ENCODE peak calls at places on chromosomes 1 and 21, in ten cellular contexts. One of them, this sample, is unnamed.

GRCh38 chr21:15445327-15445726 is 284.5 kb upstream of the USP25 start:
- DNase-seq in ELR: no peak
- DNase-seq in NCI-H1105 treated with DMSO at 0.1 percent for 48 hours: no peak
- DNase-seq in MCF 10A: no peak
- DNase-seq in stimulated activated CD8-positive, alpha-beta memory T cell treated with anti-CD3 and anti-CD28 coated beads, Interleukin-15, amount 100 ng/mL, for 24 hours: no peak
- DNase-seq in activated T-cell treated with anti-CD3 and anti-CD28 coated beads, Interleukin-2, amount 50 U/mL, for 1 hour: no peak
- DNase-seq in GM19239: no peak
- DNase-seq in AG08396: no peak
- DNase-seq in NCI-H446 treated with DMSO at 0.1 percent for 48 hours: no peak
- DNase-seq in A549: no peak
- DNase-seq in this sample: no peak

GRCh38 chr21:28752131-28752530 is 240.5 kb downstream of the LTN1 start:
- DNase-seq in ELR: no peak
- DNase-seq in NCI-H1105 treated with DMSO at 0.1 percent for 48 hours: no peak
- DNase-seq in MCF 10A: no peak
- DNase-seq in stimulated activated CD8-positive, alpha-beta memory T cell treated with anti-CD3 and anti-CD28 coated beads, Interleukin-15, amount 100 ng/mL, for 24 hours: no peak
- DNase-seq in activated T-cell treated with anti-CD3 and anti-CD28 coated beads, Interleukin-2, amount 50 U/mL, for 1 hour: no peak
- DNase-seq in GM19239: no peak
- DNase-seq in AG08396: no peak
- DNase-seq in NCI-H446 treated with DMSO at 0.1 percent for 48 hours: no peak
- DNase-seq in A549: no peak
- DNase-seq in this sample: no peak

GRCh38 chr21:41610042-41610839 is 102.3 kb upstream of the TMPRSS2 start:
- DNase-seq in ELR: peak
- DNase-seq in NCI-H1105 treated with DMSO at 0.1 percent for 48 hours: no peak
- DNase-seq in MCF 10A: peak
- DNase-seq in stimulated activated CD8-positive, alpha-beta memory T cell treated with anti-CD3 and anti-CD28 coated beads, Interleukin-15, amount 100 ng/mL, for 24 hours: no peak
- DNase-seq in activated T-cell treated with anti-CD3 and anti-CD28 coated beads, Interleukin-2, amount 50 U/mL, for 1 hour: no peak
- DNase-seq in GM19239: no peak
- DNase-seq in AG08396: peak
- DNase-seq in NCI-H446 treated with DMSO at 0.1 percent for 48 hours: no peak
- DNase-seq in A549: peak
- DNase-seq in this sample: peak

GRCh38 chr21:31837613-31838390 is 35.0 kb upstream of the HUNK start:
- DNase-seq in ELR: no peak
- DNase-seq in NCI-H1105 treated with DMSO at 0.1 percent for 48 hours: no peak
- DNase-seq in MCF 10A: no peak
- DNase-seq in stimulated activated CD8-positive, alpha-beta memory T cell treated with anti-CD3 and anti-CD28 coated beads, Interleukin-15, amount 100 ng/mL, for 24 hours: no peak
- DNase-seq in activated T-cell treated with anti-CD3 and anti-CD28 coated beads, Interleukin-2, amount 50 U/mL, for 1 hour: no peak
- DNase-seq in GM19239: no peak
- DNase-seq in AG08396: no peak
- DNase-seq in NCI-H446 treated with DMSO at 0.1 percent for 48 hours: no peak
- DNase-seq in A549: no peak
- DNase-seq in this sample: no peak

GRCh38 chr1:82062206-82062605 is 261.5 kb downstream of the ADGRL2 start:
- DNase-seq in ELR: no peak
- DNase-seq in NCI-H1105 treated with DMSO at 0.1 percent for 48 hours: no peak
- DNase-seq in MCF 10A: no peak
- DNase-seq in stimulated activated CD8-positive, alpha-beta memory T cell treated with anti-CD3 and anti-CD28 coated beads, Interleukin-15, amount 100 ng/mL, for 24 hours: no peak
- DNase-seq in activated T-cell treated with anti-CD3 and anti-CD28 coated beads, Interleukin-2, amount 50 U/mL, for 1 hour: no peak
- DNase-seq in GM19239: no peak
- DNase-seq in AG08396: no peak
- DNase-seq in NCI-H446 treated with DMSO at 0.1 percent for 48 hours: no peak
- DNase-seq in A549: no peak
- DNase-seq in this sample: no peak

GRCh38 chr1:60898987-60899386 is 183.4 kb upstream of the NFIA start:
- DNase-seq in ELR: no peak
- DNase-seq in NCI-H1105 treated with DMSO at 0.1 percent for 48 hours: no peak
- DNase-seq in MCF 10A: no peak
- DNase-seq in stimulated activated CD8-positive, alpha-beta memory T cell treated with anti-CD3 and anti-CD28 coated beads, Interleukin-15, amount 100 ng/mL, for 24 hours: no peak
- DNase-seq in activated T-cell treated with anti-CD3 and anti-CD28 coated beads, Interleukin-2, amount 50 U/mL, for 1 hour: no peak
- DNase-seq in GM19239: no peak
- DNase-seq in AG08396: no peak
- DNase-seq in NCI-H446 treated with DMSO at 0.1 percent for 48 hours: no peak
- DNase-seq in A549: no peak
- DNase-seq in this sample: no peak

GRCh38 chr1:234758851-234759250 is 148.9 kb upstream of the IRF2BP2 start:
- DNase-seq in ELR: peak
- DNase-seq in NCI-H1105 treated with DMSO at 0.1 percent for 48 hours: no peak
- DNase-seq in MCF 10A: no peak
- DNase-seq in stimulated activated CD8-positive, alpha-beta memory T cell treated with anti-CD3 and anti-CD28 coated beads, Interleukin-15, amount 100 ng/mL, for 24 hours: no peak
- DNase-seq in activated T-cell treated with anti-CD3 and anti-CD28 coated beads, Interleukin-2, amount 50 U/mL, for 1 hour: peak
- DNase-seq in GM19239: no peak
- DNase-seq in AG08396: no peak
- DNase-seq in NCI-H446 treated with DMSO at 0.1 percent for 48 hours: no peak
- DNase-seq in A549: no peak
- DNase-seq in this sample: no peak

GRCh38 chr1:36083635-36084501 is at the start of gene TEKT2:
- DNase-seq in ELR: peak
- DNase-seq in NCI-H1105 treated with DMSO at 0.1 percent for 48 hours: peak
- DNase-seq in MCF 10A: no peak
- DNase-seq in stimulated activated CD8-positive, alpha-beta memory T cell treated with anti-CD3 and anti-CD28 coated beads, Interleukin-15, amount 100 ng/mL, for 24 hours: no peak
- DNase-seq in activated T-cell treated with anti-CD3 and anti-CD28 coated beads, Interleukin-2, amount 50 U/mL, for 1 hour: peak
- DNase-seq in GM19239: no peak
- DNase-seq in AG08396: peak
- DNase-seq in NCI-H446 treated with DMSO at 0.1 percent for 48 hours: no peak
- DNase-seq in A549: no peak
- DNase-seq in this sample: peak

GRCh38 chr1:101406271-101406670 is 169.5 kb downstream of the S1PR1 start:
- DNase-seq in ELR: no peak
- DNase-seq in NCI-H1105 treated with DMSO at 0.1 percent for 48 hours: no peak
- DNase-seq in MCF 10A: no peak
- DNase-seq in stimulated activated CD8-positive, alpha-beta memory T cell treated with anti-CD3 and anti-CD28 coated beads, Interleukin-15, amount 100 ng/mL, for 24 hours: no peak
- DNase-seq in activated T-cell treated with anti-CD3 and anti-CD28 coated beads, Interleukin-2, amount 50 U/mL, for 1 hour: no peak
- DNase-seq in GM19239: no peak
- DNase-seq in AG08396: no peak
- DNase-seq in NCI-H446 treated with DMSO at 0.1 percent for 48 hours: no peak
- DNase-seq in A549: no peak
- DNase-seq in this sample: no peak

GRCh38 chr1:161074676-161075368 is 5.1 kb upstream of the ARHGAP30 start:
- DNase-seq in ELR: no peak
- DNase-seq in NCI-H1105 treated with DMSO at 0.1 percent for 48 hours: peak
- DNase-seq in MCF 10A: peak
- DNase-seq in stimulated activated CD8-positive, alpha-beta memory T cell treated with anti-CD3 and anti-CD28 coated beads, Interleukin-15, amount 100 ng/mL, for 24 hours: no peak
- DNase-seq in activated T-cell treated with anti-CD3 and anti-CD28 coated beads, Interleukin-2, amount 50 U/mL, for 1 hour: no peak
- DNase-seq in GM19239: no peak
- DNase-seq in AG08396: no peak
- DNase-seq in NCI-H446 treated with DMSO at 0.1 percent for 48 hours: no peak
- DNase-seq in A549: peak
- DNase-seq in this sample: no peak

GRCh38 chr1:27331922-27332321 is 9.9 kb upstream of the SYTL1 start:
- DNase-seq in ELR: no peak
- DNase-seq in NCI-H1105 treated with DMSO at 0.1 percent for 48 hours: no peak
- DNase-seq in MCF 10A: no peak
- DNase-seq in stimulated activated CD8-positive, alpha-beta memory T cell treated with anti-CD3 and anti-CD28 coated beads, Interleukin-15, amount 100 ng/mL, for 24 hours: no peak
- DNase-seq in activated T-cell treated with anti-CD3 and anti-CD28 coated beads, Interleukin-2, amount 50 U/mL, for 1 hour: no peak
- DNase-seq in GM19239: no peak
- DNase-seq in AG08396: no peak
- DNase-seq in NCI-H446 treated with DMSO at 0.1 percent for 48 hours: no peak
- DNase-seq in A549: no peak
- DNase-seq in this sample: no peak

GRCh38 chr21:15289896-15290841 is 225.4 kb upstream of the NRIP1 start:
- DNase-seq in ELR: no peak
- DNase-seq in NCI-H1105 treated with DMSO at 0.1 percent for 48 hours: peak
- DNase-seq in MCF 10A: no peak
- DNase-seq in stimulated activated CD8-positive, alpha-beta memory T cell treated with anti-CD3 and anti-CD28 coated beads, Interleukin-15, amount 100 ng/mL, for 24 hours: no peak
- DNase-seq in activated T-cell treated with anti-CD3 and anti-CD28 coated beads, Interleukin-2, amount 50 U/mL, for 1 hour: no peak
- DNase-seq in GM19239: no peak
- DNase-seq in AG08396: no peak
- DNase-seq in NCI-H446 treated with DMSO at 0.1 percent for 48 hours: no peak
- DNase-seq in A549: no peak
- DNase-seq in this sample: no peak

GRCh38 chr21:45253633-45254556 is 33.8 kb downstream of the POFUT2 start:
- DNase-seq in ELR: no peak
- DNase-seq in NCI-H1105 treated with DMSO at 0.1 percent for 48 hours: no peak
- DNase-seq in MCF 10A: no peak
- DNase-seq in stimulated activated CD8-positive, alpha-beta memory T cell treated with anti-CD3 and anti-CD28 coated beads, Interleukin-15, amount 100 ng/mL, for 24 hours: no peak
- DNase-seq in activated T-cell treated with anti-CD3 and anti-CD28 coated beads, Interleukin-2, amount 50 U/mL, for 1 hour: no peak
- DNase-seq in GM19239: no peak
- DNase-seq in AG08396: no peak
- DNase-seq in NCI-H446 treated with DMSO at 0.1 percent for 48 hours: no peak
- DNase-seq in A549: no peak
- DNase-seq in this sample: peak

GRCh38 chr1:24978383-24979032 is 48.4 kb upstream of the RUNX3 start:
- DNase-seq in ELR: no peak
- DNase-seq in NCI-H1105 treated with DMSO at 0.1 percent for 48 hours: no peak
- DNase-seq in MCF 10A: no peak
- DNase-seq in stimulated activated CD8-positive, alpha-beta memory T cell treated with anti-CD3 and anti-CD28 coated beads, Interleukin-15, amount 100 ng/mL, for 24 hours: no peak
- DNase-seq in activated T-cell treated with anti-CD3 and anti-CD28 coated beads, Interleukin-2, amount 50 U/mL, for 1 hour: no peak
- DNase-seq in GM19239: no peak
- DNase-seq in AG08396: no peak
- DNase-seq in NCI-H446 treated with DMSO at 0.1 percent for 48 hours: no peak
- DNase-seq in A549: no peak
- DNase-seq in this sample: no peak

GRCh38 chr1:15213333-15213732 is 33.7 kb upstream of the FHAD1 start:
- DNase-seq in ELR: no peak
- DNase-seq in NCI-H1105 treated with DMSO at 0.1 percent for 48 hours: no peak
- DNase-seq in MCF 10A: no peak
- DNase-seq in stimulated activated CD8-positive, alpha-beta memory T cell treated with anti-CD3 and anti-CD28 coated beads, Interleukin-15, amount 100 ng/mL, for 24 hours: no peak
- DNase-seq in activated T-cell treated with anti-CD3 and anti-CD28 coated beads, Interleukin-2, amount 50 U/mL, for 1 hour: no peak
- DNase-seq in GM19239: no peak
- DNase-seq in AG08396: peak
- DNase-seq in NCI-H446 treated with DMSO at 0.1 percent for 48 hours: no peak
- DNase-seq in A549: no peak
- DNase-seq in this sample: no peak

GRCh38 chr1:103220503-103221095 is 112.3 kb upstream of the COL11A1 start:
- DNase-seq in ELR: no peak
- DNase-seq in NCI-H1105 treated with DMSO at 0.1 percent for 48 hours: no peak
- DNase-seq in MCF 10A: no peak
- DNase-seq in stimulated activated CD8-positive, alpha-beta memory T cell treated with anti-CD3 and anti-CD28 coated beads, Interleukin-15, amount 100 ng/mL, for 24 hours: no peak
- DNase-seq in activated T-cell treated with anti-CD3 and anti-CD28 coated beads, Interleukin-2, amount 50 U/mL, for 1 hour: no peak
- DNase-seq in GM19239: no peak
- DNase-seq in AG08396: peak
- DNase-seq in NCI-H446 treated with DMSO at 0.1 percent for 48 hours: peak
- DNase-seq in A549: no peak
- DNase-seq in this sample: no peak

GRCh38 chr21:46083271-46084040 is 14.5 kb upstream of the COL6A2 start:
- DNase-seq in ELR: no peak
- DNase-seq in NCI-H1105 treated with DMSO at 0.1 percent for 48 hours: no peak
- DNase-seq in MCF 10A: no peak
- DNase-seq in stimulated activated CD8-positive, alpha-beta memory T cell treated with anti-CD3 and anti-CD28 coated beads, Interleukin-15, amount 100 ng/mL, for 24 hours: no peak
- DNase-seq in activated T-cell treated with anti-CD3 and anti-CD28 coated beads, Interleukin-2, amount 50 U/mL, for 1 hour: no peak
- DNase-seq in GM19239: no peak
- DNase-seq in AG08396: no peak
- DNase-seq in NCI-H446 treated with DMSO at 0.1 percent for 48 hours: no peak
- DNase-seq in A549: no peak
- DNase-seq in this sample: no peak

This sample was measured in mesothelial cell of epicardium.